ENCODE peak calls at places on chromosome 9, in seven cellular contexts. V, C, G, J, F, I and U are unnamed samples.

GRCh38 chr9:130912932-130913598 is 16.5 kb upstream of the QRFP start:
- DNase-seq in V (peak), C (no peak), G (no peak), J (peak), F (peak), I (peak), U (peak)

GRCh38 chr9:120434532-120434931 is 145.4 kb downstream of the CDK5RAP2 start:
- DNase-seq in V (no peak), C (no peak), G (peak), J (peak), F (peak), I (peak), U (peak)

GRCh38 chr9:131835132-131835910 is 95.4 kb upstream of the RAPGEF1 start:
- DNase-seq in V (peak), C (no peak), G (peak), J (no peak), F (no peak), I (no peak), U (no peak)

GRCh38 chr9:93128715-93129224 is 5.3 kb downstream of the NINJ1 start:
- DNase-seq in V (no peak), C (no peak), G (no peak), J (no peak), F (no peak), I (no peak), U (no peak)

GRCh38 chr9:109745335-109746283 is 34.4 kb upstream of the PALM2AKAP2 start:
- DNase-seq in V (no peak), C (no peak), G (peak), J (peak), F (peak), I (no peak), U (peak)

GRCh38 chr9:3007331-3007730 is 163.4 kb upstream of the PUM3 start:
- DNase-seq in V (no peak), C (no peak), G (no peak), J (no peak), F (no peak), I (no peak), U (no peak)

GRCh38 chr9:81686614-81687520 is 2.5 kb downstream of the TLE1 start:
- DNase-seq in V (peak), C (peak), G (peak), J (peak), F (peak), I (peak), U (peak)

GRCh38 chr9:111896942-111897830 is 572 bp downstream of the UGCG start:
- DNase-seq in V (peak), C (peak), G (peak), J (peak), F (no peak), I (no peak), U (no peak)

GRCh38 chr9:122786338-122786737 is 2.4 kb upstream of the OR5C1 start:
- DNase-seq in V (no peak), C (no peak), G (no peak), J (no peak), F (no peak), I (no peak), U (no peak)

GRCh38 chr9:92746567-92747458 is 17.8 kb downstream of the BICD2 start:
- DNase-seq in V (no peak), C (peak), G (no peak), J (peak), F (peak), I (peak), U (no peak)

GRCh38 chr9:3916984-3917383 is 382.9 kb downstream of the GLIS3 start:
- DNase-seq in V (no peak), C (no peak), G (no peak), J (peak), F (peak), I (no peak), U (no peak)

GRCh38 chr9:36855443-36856315 is 178.4 kb downstream of the PAX5 start:
- DNase-seq in V (no peak), C (no peak), G (no peak), J (peak), F (no peak), I (no peak), U (no peak)

GRCh38 chr9:133238272-133238850 is 29.3 kb upstream of the OBP2B start:
- DNase-seq in V (no peak), C (peak), G (peak), J (peak), F (no peak), I (peak), U (peak)

GRCh38 chr9:76458903-76459690 is at the start of gene GCNT1:
- DNase-seq in V (peak), C (peak), G (peak), J (peak), F (peak), I (peak), U (peak)
- TF ChIP-seq CTCF in V (peak), C (no peak), G (peak), J (peak), F (no peak), I (peak), U (no peak)

GRCh38 chr9:91193658-91194391 is 167.9 kb downstream of the AUH start:
- DNase-seq in V (peak), C (peak), G (peak), J (peak), F (peak), I (peak), U (peak)

GRCh38 chr9:91195372-91196012 is 166.2 kb downstream of the AUH start:
- DNase-seq in V (no peak), C (no peak), G (peak), J (no peak), F (no peak), I (no peak), U (peak)

GRCh38 chr9:91191443-91192378 is 170.0 kb downstream of the AUH start:
- DNase-seq in V (no peak), C (no peak), G (peak), J (no peak), F (no peak), I (no peak), U (no peak)

GRCh38 chr9:91192379-91192775 is 169.3 kb downstream of the AUH start:
- DNase-seq in V (no peak), C (no peak), G (no peak), J (no peak), F (peak), I (no peak), U (peak)

DNA sequence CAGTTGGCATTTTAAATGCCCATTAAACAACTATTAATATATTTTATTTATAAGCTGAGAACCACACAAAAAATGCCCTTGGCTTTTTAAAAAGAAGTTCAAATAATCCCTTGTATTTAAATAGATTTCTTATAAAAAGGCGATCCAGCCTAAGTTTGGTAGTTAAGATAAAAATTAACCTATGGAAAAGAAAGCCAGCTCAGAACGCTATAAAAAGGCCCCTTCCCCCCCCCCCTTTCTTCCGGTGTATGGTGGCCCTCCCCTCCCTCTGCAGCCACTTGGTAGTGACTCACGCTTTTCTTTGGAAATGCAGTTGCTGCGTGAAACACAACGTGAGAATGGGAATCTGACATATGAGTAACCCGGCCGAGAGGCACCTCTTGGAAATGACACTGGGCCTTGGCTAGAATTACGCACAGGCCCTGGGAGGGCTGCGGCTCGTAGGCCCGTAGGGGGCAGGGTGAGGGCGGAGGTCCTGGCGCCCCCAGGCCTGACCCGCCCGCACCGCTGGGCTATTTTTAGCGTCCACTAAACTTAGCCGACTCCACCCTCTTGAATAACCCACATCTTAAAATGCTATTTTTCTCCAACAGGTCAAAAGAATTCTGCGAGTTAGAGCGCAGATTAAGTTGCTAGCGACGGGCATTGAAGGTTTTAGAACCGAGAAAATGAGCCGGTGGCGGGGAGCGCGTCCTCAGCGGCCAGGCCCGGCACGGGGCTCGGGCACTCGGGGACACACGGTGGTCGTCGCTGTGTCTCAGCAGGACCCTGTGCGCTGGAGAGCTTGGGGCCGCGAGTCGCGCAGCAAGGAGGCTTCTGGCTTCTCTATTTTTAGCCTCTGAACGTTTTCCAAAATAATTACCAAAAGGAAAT is 168.7 kb downstream of the AUH start:
- DNase-seq in V (no peak), C (peak), G (peak), J (peak), F (peak), I (peak), U (peak)
- H3K4me3 ChIP-seq in V (peak), C (peak), G (no peak), J (peak), F (peak), I (peak), U (peak)

DNA sequence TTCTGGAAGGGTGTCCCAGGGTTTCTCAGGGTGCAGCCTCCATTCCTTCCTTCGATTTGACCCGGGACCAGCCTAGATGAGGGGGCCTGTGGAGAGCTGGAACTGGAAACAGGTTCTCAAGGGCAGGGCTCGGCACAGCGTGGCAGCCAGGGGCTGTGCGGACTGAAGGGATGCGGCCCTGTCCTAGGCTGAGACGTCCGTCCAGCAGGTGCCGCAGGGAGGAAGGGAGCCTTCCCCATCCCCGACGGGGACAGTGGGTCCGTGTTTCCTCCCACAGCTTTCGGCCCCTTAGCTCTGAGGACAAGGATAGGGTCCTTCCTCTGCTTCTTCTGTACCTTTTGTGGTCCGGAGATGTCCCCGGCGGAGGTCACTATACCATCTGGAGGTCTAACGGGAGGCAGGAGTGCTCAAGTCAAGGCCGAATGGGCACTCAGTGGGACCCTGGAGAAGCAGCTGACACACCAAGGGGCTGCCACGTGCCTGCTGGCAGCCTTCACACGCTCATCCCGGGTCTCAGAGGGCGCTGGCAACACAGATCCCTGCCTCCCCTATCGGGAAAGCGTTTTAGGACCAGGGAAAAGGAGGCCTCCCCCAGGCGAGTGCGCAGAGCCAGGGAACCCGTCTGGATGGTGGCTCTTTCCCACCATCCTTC is 49.9 kb downstream of the USP20 start:
- DNase-seq in V (no peak), C (peak), G (peak), J (no peak), F (no peak), I (no peak), U (no peak)
- TF ChIP-seq CTCF in V (peak), C (peak), G (no peak), J (no peak), F (no peak), I (peak), U (no peak)

GRCh38 chr9:70259512-70259802 is 679 bp downstream of the SMC5 start:
- DNase-seq in V (no peak), C (no peak), G (no peak), J (no peak), F (no peak), I (no peak), U (no peak)

GRCh38 chr9:70257991-70258691 is 637 bp upstream of the SMC5 start:
- DNase-seq in V (no peak), C (peak), G (peak), J (peak), F (peak), I (peak), U (peak)

GRCh38 chr9:70256123-70256551 is 2.6 kb upstream of the SMC5 start:
- DNase-seq in V (no peak), C (no peak), G (no peak), J (peak), F (peak), I (peak), U (no peak)

GRCh38 chr9:70258692-70259511 is at the start of gene SMC5:
- DNase-seq in V (peak), C (peak), G (peak), J (peak), F (peak), I (peak), U (peak)

DNA sequence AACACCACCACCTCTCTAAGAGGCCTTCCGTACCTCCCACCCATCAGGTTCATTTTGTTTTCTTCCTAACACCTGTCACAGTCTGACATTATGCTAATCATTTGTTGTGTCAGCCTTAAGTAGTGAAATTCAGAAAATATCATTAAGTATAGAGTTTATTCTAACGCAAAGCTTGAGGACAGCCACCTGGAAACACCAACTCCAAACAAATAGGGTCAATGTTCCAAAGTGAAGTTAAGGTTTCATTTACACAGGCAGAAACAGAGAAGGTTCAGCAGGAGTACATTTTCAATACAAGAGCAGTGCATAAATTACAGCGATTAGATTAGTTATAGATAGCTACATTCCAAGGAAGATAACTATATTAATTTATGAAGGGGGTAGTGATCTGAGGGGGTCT is 1.3 kb upstream of the SMC5 start:
- DNase-seq in V (no peak), C (no peak), G (no peak), J (no peak), F (no peak), I (no peak), U (no peak)
- H3K4me3 ChIP-seq in V (peak), C (no peak), G (no peak), J (peak), F (peak), I (no peak), U (no peak)

DNA sequence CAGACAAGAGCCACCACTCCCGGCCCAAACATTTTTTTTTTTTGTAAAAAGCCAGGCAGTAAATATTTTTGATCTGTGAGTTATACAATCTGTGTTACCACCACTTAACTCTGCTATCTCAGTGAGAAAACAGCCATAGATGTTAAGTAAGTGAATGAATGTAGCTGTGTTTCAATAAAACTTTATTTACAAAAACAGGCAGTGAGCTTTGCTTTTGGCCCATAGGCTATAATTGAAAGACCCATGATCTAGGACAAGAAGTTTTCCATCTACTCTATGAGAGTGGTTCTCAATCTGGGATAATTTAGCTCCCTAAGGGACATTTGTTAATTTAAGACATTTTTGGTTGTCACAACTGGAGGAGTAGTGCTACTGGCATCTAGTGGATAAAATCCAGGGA is 91.0 kb downstream of the TMC1 start:
- DNase-seq in V (no peak), C (no peak), G (no peak), J (no peak), F (no peak), I (no peak), U (no peak)
- TF ChIP-seq CTCF in V (no peak), C (no peak), G (no peak), J (no peak), F (no peak), I (no peak), U (no peak)

DNA sequence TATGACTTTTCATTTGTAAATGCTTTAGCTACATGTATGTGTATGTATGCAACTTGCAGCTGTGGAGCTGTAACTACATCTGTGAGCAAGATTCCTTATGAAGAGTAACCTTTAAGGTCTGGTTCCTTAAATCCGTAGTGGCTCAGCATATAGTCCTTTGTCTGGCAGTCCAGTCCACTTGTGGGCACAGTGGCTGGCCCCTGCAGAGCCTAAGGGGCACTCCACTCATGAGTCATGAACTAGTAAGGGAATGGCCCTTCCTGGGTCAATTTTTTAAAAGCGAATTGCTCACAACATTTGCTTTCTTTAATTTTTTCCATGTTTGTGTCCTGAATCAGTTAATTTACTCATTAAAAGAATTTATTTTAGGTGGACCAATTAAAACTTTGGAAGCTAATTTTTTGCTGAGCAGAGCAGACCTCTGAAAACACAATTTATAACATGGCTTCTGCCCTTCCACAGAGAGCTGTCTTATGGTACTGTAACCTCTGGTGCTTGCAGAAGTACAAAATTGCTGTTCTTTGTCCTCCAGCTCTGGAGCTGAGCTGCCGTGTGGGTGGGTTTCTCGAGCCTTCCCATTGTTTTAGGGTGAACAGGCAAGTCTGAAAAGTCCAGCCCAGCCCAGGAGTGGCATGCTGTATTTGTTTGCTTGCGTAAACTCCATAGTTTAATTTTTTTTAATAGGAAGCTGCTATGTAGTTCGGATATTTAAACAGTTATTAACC is 110.1 kb downstream of the MVB12B start:
- DNase-seq in V (peak), C (no peak), G (no peak), J (no peak), F (peak), I (no peak), U (no peak)
- H3K4me3 ChIP-seq in V (no peak), C (no peak), G (no peak), J (no peak), F (no peak), I (no peak), U (no peak)

GRCh38 chr9:7592321-7593319 is 207.0 kb downstream of the DMAC1 start:
- DNase-seq in V (no peak), C (no peak), G (no peak), J (no peak), F (no peak), I (no peak), U (no peak)
- TF ChIP-seq CTCF in V (peak), C (no peak), G (no peak), J (no peak), F (no peak), I (peak), U (no peak)

GRCh38 chr9:71795097-71795807 is 26.9 kb upstream of the CEMIP2 start:
- DNase-seq in V (no peak), C (no peak), G (no peak), J (no peak), F (no peak), I (no peak), U (no peak)
- H3K4me3 ChIP-seq in V (no peak), C (no peak), G (no peak), J (no peak), F (no peak), I (no peak), U (no peak)

GRCh38 chr9:101226803-101227202 is 158.0 kb downstream of the BAAT start:
- DNase-seq in V (no peak), C (no peak), G (no peak), J (no peak), F (no peak), I (no peak), U (no peak)
- TF ChIP-seq CTCF in V (no peak), C (no peak), G (no peak), J (no peak), F (no peak), I (no peak), U (no peak)

DNA sequence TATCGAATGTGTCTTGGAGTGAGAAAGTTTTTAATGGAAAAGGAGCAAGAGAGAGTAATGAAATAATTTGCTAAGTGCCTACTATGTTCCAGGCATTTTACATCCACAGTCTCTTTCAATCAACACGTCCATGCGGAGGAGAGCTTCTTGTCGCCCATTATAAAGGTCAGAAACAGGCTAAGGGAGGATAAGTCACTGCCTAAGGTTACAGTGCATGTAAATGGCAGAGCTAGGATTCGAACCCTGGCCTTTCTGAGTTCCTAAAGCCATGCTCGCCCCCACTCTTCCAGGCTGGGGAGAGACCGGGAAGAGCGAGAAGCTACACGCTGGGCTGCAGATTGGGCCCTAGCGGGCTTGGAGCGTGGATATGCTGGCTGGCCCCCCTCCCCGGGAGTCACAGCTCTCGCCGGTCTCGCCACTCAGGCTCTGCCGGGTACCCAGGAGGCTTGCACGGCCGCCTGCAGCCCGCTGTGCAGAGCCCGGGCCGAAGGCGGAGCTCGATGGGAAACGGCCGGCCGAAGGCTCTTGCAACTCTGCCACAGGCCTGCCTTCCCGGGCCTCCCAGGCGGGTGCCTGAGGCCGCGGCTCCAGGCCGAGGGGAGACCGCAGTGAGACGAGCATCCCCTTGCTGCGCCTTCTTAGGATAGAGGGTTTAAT is 775 bp upstream of the LHX2 start:
- DNase-seq in V (no peak), C (peak), G (no peak), J (peak), F (no peak), I (no peak), U (no peak)
- H3K4me3 ChIP-seq in V (peak), C (peak), G (no peak), J (peak), F (no peak), I (no peak), U (peak)